ENCODE peak calls at places on chromosomes 3 and 15, in four cellular contexts. One of them, this sample, is unnamed.

GRCh38 chr3:196186661-196187573 is 24.3 kb downstream of the ZDHHC19 start:
- DNase-seq in tibial artery: no peak
- DNase-seq in T-helper 17 cell: no peak
- DNase-seq in adrenal gland: no peak
- DNase-seq in this sample: no peak

GRCh38 chr3:52527039-52527731 is 6.5 kb downstream of the NT5DC2 start:
- DNase-seq in T-helper 17 cell: no peak
- DNase-seq in tibial artery: peak; percentile 65
- DNase-seq in adrenal gland: peak; percentile 39
- DNase-seq in this sample: peak; percentile 31

GRCh38 chr3:38725726-38726410 is 76.4 kb upstream of the SCN5A start:
- DNase-seq in tibial artery: no peak
- DNase-seq in T-helper 17 cell: no peak
- DNase-seq in adrenal gland: no peak
- DNase-seq in this sample: peak; percentile 60

GRCh38 chr3:112555535-112556170 is 6.1 kb downstream of the ATG3 start:
- DNase-seq in T-helper 17 cell: no peak
- DNase-seq in tibial artery: no peak
- DNase-seq in adrenal gland: no peak
- DNase-seq in this sample: no peak

GRCh38 chr3:10344147-10344943 is 23.4 kb upstream of the SEC13 start:
- DNase-seq in adrenal gland: peak; percentile 29
- DNase-seq in tibial artery: no peak
- DNase-seq in T-helper 17 cell: no peak
- DNase-seq in this sample: no peak

GRCh38 chr15:90327313-90327712 is 24.8 kb upstream of the ZNF774 start:
- DNase-seq in adrenal gland: no peak
- DNase-seq in tibial artery: no peak
- DNase-seq in T-helper 17 cell: no peak
- DNase-seq in this sample: no peak

GRCh38 chr3:114597012-114597411 is 303.2 kb downstream of the TIGIT start:
- DNase-seq in T-helper 17 cell: no peak
- DNase-seq in adrenal gland: no peak
- DNase-seq in tibial artery: no peak
- DNase-seq in this sample: no peak

GRCh38 chr3:187813198-187813597 is 67.9 kb upstream of the BCL6 start:
- DNase-seq in adrenal gland: no peak
- DNase-seq in tibial artery: no peak
- DNase-seq in T-helper 17 cell: no peak
- DNase-seq in this sample: no peak

GRCh38 chr15:100842756-100843730 is 36.6 kb upstream of the ALDH1A3 start:
- DNase-seq in T-helper 17 cell: no peak
- DNase-seq in tibial artery: no peak
- DNase-seq in adrenal gland: no peak
- DNase-seq in this sample: no peak

GRCh38 chr3:16836505-16837237 is 48.1 kb upstream of the PLCL2 start:
- DNase-seq in T-helper 17 cell: no peak
- DNase-seq in adrenal gland: no peak
- DNase-seq in tibial artery: no peak
- DNase-seq in this sample: no peak